ENCODE peak calls at places on chromosomes 1 and 21, in four cellular contexts. One of them, this sample, is unnamed.

GRCh38 chr1:86169625-86170024 is 13.1 kb upstream of the COL24A1 start:
- DNase-seq in HL-60: no peak
- DNase-seq in GM12878: no peak
- DNase-seq in K562: no peak
- DNase-seq in this sample: no peak

GRCh38 chr1:237201155-237201554 is 159.2 kb downstream of the RYR2 start:
- DNase-seq in K562: no peak
- DNase-seq in GM12878: no peak
- DNase-seq in HL-60: no peak
- DNase-seq in this sample: no peak

GRCh38 chr1:179550753-179551682 is 24.7 kb downstream of the NPHS2 start:
- DNase-seq in HL-60: peak
- DNase-seq in K562: peak
- DNase-seq in GM12878: peak
- DNase-seq in this sample: no peak

GRCh38 chr1:94982403-94982802 is 55.5 kb upstream of the CNN3 start:
- DNase-seq in HL-60: no peak
- DNase-seq in K562: no peak
- DNase-seq in GM12878: no peak
- DNase-seq in this sample: no peak

GRCh38 chr1:212157252-212157651 is 121.7 kb downstream of the DTL start:
- DNase-seq in HL-60: no peak
- DNase-seq in GM12878: no peak
- DNase-seq in K562: no peak
- DNase-seq in this sample: no peak

GRCh38 chr1:207239874-207240273 is 81.6 kb upstream of the CD55 start:
- DNase-seq in K562: no peak
- DNase-seq in GM12878: no peak
- DNase-seq in HL-60: no peak
- DNase-seq in this sample: no peak

GRCh38 chr1:3742439-3743298 is 9.6 kb upstream of the CCDC27 start:
- DNase-seq in K562: no peak
- DNase-seq in GM12878: no peak
- DNase-seq in HL-60: no peak
- DNase-seq in this sample: no peak

GRCh38 chr1:176055398-176055797 is 151.7 kb downstream of the COP1 start:
- DNase-seq in HL-60: no peak
- DNase-seq in GM12878: no peak
- DNase-seq in K562: no peak
- DNase-seq in this sample: no peak

GRCh38 chr21:29821230-29821629 is 118.6 kb downstream of the GRIK1 start:
- DNase-seq in GM12878: no peak
- DNase-seq in HL-60: no peak
- DNase-seq in K562: no peak
- DNase-seq in this sample: no peak

GRCh38 chr1:39438002-39438401 is 53.4 kb upstream of the BMP8A start:
- DNase-seq in GM12878: no peak
- DNase-seq in K562: no peak
- DNase-seq in HL-60: no peak
- DNase-seq in this sample: no peak

GRCh38 chr1:111552587-111552986 is 49.2 kb upstream of the ADORA3 start:
- DNase-seq in HL-60: no peak
- DNase-seq in K562: no peak
- DNase-seq in GM12878: no peak
- DNase-seq in this sample: no peak

GRCh38 chr1:159318784-159319551 is 16.8 kb downstream of the FCER1A start:
- DNase-seq in GM12878: no peak
- DNase-seq in K562: no peak
- DNase-seq in HL-60: no peak
- DNase-seq in this sample: no peak

GRCh38 chr1:23692308-23692871 is 784 bp downstream of the RPL11 start:
- DNase-seq in K562: peak
- DNase-seq in HL-60: no peak
- DNase-seq in GM12878: no peak
- DNase-seq in this sample: no peak

GRCh38 chr1:32716312-32717126 is 13.9 kb upstream of the SYNC start:
- DNase-seq in GM12878: no peak
- DNase-seq in K562: peak
- DNase-seq in HL-60: peak
- DNase-seq in this sample: peak

GRCh38 chr1:66315675-66316074 is 218.3 kb upstream of the SGIP1 start:
- DNase-seq in HL-60: no peak
- DNase-seq in K562: no peak
- DNase-seq in GM12878: no peak
- DNase-seq in this sample: no peak

GRCh38 chr1:55070765-55071164 is 31.4 kb downstream of the PCSK9 start:
- DNase-seq in HL-60: no peak
- DNase-seq in GM12878: no peak
- DNase-seq in K562: no peak
- DNase-seq in this sample: no peak

GRCh38 chr1:215669806-215670485 is 102.8 kb downstream of the KCTD3 start:
- DNase-seq in GM12878: no peak
- DNase-seq in K562: no peak
- DNase-seq in HL-60: no peak
- DNase-seq in this sample: no peak

GRCh38 chr1:221203224-221204054 is 324.2 kb downstream of the HLX start:
- DNase-seq in GM12878: peak
- DNase-seq in HL-60: peak
- DNase-seq in K562: peak
- DNase-seq in this sample: peak

GRCh38 chr1:89884718-89885596 is 64.1 kb downstream of the LRRC8D start:
- DNase-seq in K562: no peak
- DNase-seq in GM12878: no peak
- DNase-seq in HL-60: no peak
- DNase-seq in this sample: no peak

GRCh38 chr1:109356959-109357358 is 40.8 kb downstream of the SORT1 start:
- DNase-seq in HL-60: no peak
- DNase-seq in GM12878: no peak
- DNase-seq in K562: no peak
- DNase-seq in this sample: no peak

GRCh38 chr21:42012763-42013329 is 2.7 kb upstream of the ZBTB21 start:
- DNase-seq in GM12878: no peak
- DNase-seq in HL-60: no peak
- DNase-seq in K562: no peak
- DNase-seq in this sample: no peak

GRCh38 chr1:9455487-9456237 is 83.6 kb upstream of the SLC25A33 start:
- DNase-seq in K562: peak
- DNase-seq in HL-60: no peak
- DNase-seq in GM12878: no peak
- DNase-seq in this sample: peak

GRCh38 chr1:244968431-244968830 is 104.1 kb upstream of the HNRNPU start:
- DNase-seq in K562: peak
- DNase-seq in GM12878: no peak
- DNase-seq in HL-60: no peak
- DNase-seq in this sample: no peak

GRCh38 chr1:177278626-177279390 is 108.0 kb downstream of the BRINP2 start:
- DNase-seq in GM12878: no peak
- DNase-seq in HL-60: no peak
- DNase-seq in K562: peak
- DNase-seq in this sample: no peak

GRCh38 chr1:47317841-47318240 is 3.9 kb upstream of the STIL start:
- DNase-seq in K562: no peak
- DNase-seq in HL-60: no peak
- DNase-seq in GM12878: no peak
- DNase-seq in this sample: no peak

GRCh38 chr1:47393141-47393540 is 22.9 kb upstream of the FOXE3 start:
- DNase-seq in K562: no peak
- DNase-seq in HL-60: no peak
- DNase-seq in GM12878: no peak
- DNase-seq in this sample: no peak

GRCh38 chr1:51421961-51422360 is 91.6 kb upstream of the TTC39A start:
- DNase-seq in GM12878: no peak
- DNase-seq in K562: peak
- DNase-seq in HL-60: peak
- DNase-seq in this sample: no peak

GRCh38 chr21:17083084-17083483 is 429.8 kb upstream of the CXADR start:
- DNase-seq in K562: no peak
- DNase-seq in HL-60: no peak
- DNase-seq in GM12878: no peak
- DNase-seq in this sample: no peak

GRCh38 chr1:12456979-12457378 is 161.0 kb downstream of the DHRS3 start:
- DNase-seq in K562: no peak
- DNase-seq in HL-60: no peak
- DNase-seq in GM12878: no peak
- DNase-seq in this sample: no peak

GRCh38 chr1:109918077-109918606 is 7.5 kb downstream of the CSF1 start:
- DNase-seq in GM12878: no peak
- DNase-seq in K562: peak
- DNase-seq in HL-60: no peak
- DNase-seq in this sample: no peak

GRCh38 chr1:236301080-236301957 is 19.6 kb upstream of the ERO1B start:
- DNase-seq in HL-60: no peak
- DNase-seq in K562: no peak
- DNase-seq in GM12878: no peak
- DNase-seq in this sample: no peak

GRCh38 chr1:9920606-9921005 is 10.5 kb upstream of the CTNNBIP1 start:
- DNase-seq in K562: no peak
- DNase-seq in HL-60: no peak
- DNase-seq in GM12878: no peak
- DNase-seq in this sample: no peak

GRCh38 chr1:178910023-178910422 is 39.1 kb upstream of the ANGPTL1 start:
- DNase-seq in K562: no peak
- DNase-seq in HL-60: no peak
- DNase-seq in GM12878: no peak
- DNase-seq in this sample: no peak

GRCh38 chr1:154951901-154952657 is 3.8 kb downstream of the PBXIP1 start:
- DNase-seq in HL-60: no peak
- DNase-seq in GM12878: no peak
- DNase-seq in K562: no peak
- DNase-seq in this sample: no peak

GRCh38 chr1:23618586-23619083 is 59.3 kb upstream of the ID3 start:
- DNase-seq in K562: no peak
- DNase-seq in GM12878: no peak
- DNase-seq in HL-60: no peak
- DNase-seq in this sample: no peak

GRCh38 chr1:157994704-157995540 is 1.5 kb downstream of the KIRREL1 start:
- DNase-seq in HL-60: no peak
- DNase-seq in K562: no peak
- DNase-seq in GM12878: no peak
- DNase-seq in this sample: no peak

GRCh38 chr1:3001471-3002348 is 19.6 kb upstream of the ACTRT2 start:
- DNase-seq in GM12878: no peak
- DNase-seq in K562: no peak
- DNase-seq in HL-60: no peak
- DNase-seq in this sample: no peak

GRCh38 chr1:34590211-34590623 is 164.6 kb upstream of the GJB5 start:
- DNase-seq in HL-60: no peak
- DNase-seq in K562: peak
- DNase-seq in GM12878: peak
- DNase-seq in this sample: no peak

GRCh38 chr1:160550572-160551034 is 27.5 kb upstream of the SLAMF6 start:
- DNase-seq in GM12878: no peak
- DNase-seq in K562: peak
- DNase-seq in HL-60: no peak
- DNase-seq in this sample: no peak

DNA sequence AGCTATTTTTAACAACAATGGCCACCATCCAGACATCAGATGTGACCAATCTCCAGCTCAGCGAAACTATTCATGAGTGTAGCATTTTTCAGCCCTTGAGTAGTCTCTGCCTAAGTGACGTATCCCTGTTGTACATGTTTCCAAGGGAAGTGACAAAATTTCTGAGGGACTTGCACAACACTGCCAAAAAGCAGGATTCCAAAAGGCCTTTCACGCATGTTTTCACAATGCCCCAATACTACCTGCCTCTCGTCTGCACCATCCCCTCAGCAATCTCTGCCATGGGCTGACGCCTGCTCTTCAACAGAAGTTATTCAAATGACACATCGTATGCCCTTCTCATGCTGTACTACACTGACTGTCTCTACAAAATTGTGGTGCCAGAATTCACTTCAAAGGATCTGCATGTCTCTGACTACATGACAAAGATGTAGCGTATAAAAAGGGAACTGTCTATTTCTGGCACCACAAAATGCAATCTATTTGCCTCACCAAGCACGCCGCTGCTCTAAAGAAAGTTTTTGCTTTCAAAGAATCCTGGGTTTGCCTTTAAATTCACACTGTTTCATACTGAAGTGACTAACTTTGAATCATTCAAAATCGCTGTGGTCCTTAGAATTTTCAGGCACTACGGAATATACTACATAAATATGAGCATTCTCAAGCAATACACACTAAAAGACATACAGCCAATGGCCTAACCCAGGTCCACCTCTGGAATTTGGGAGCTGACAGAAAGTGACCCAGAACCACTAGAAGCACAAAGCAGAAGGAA is 32.9 kb downstream of the JAK1 start:
- DNase-seq in HL-60: peak
- DNase-seq in GM12878: no peak
- DNase-seq in K562: no peak
- DNase-seq in this sample: no peak
- TF ChIP-seq POLR2AphosphoS5 in HL-60: no peak
- TF ChIP-seq POLR2AphosphoS5 in GM12878: no peak
- TF ChIP-seq POLR2AphosphoS5 in K562: no peak
- TF ChIP-seq POLR2AphosphoS5 in this sample: no peak

GRCh38 chr1:225418059-225418458 is 9.8 kb downstream of the LBR start:
- DNase-seq in GM12878: no peak
- DNase-seq in K562: no peak
- DNase-seq in HL-60: no peak
- DNase-seq in this sample: no peak
- TF ChIP-seq SPI1 in GM12878: no peak
- TF ChIP-seq SPI1 in K562: no peak
- TF ChIP-seq SPI1 in HL-60: no peak
- TF ChIP-seq SPI1 in this sample: no peak

DNA sequence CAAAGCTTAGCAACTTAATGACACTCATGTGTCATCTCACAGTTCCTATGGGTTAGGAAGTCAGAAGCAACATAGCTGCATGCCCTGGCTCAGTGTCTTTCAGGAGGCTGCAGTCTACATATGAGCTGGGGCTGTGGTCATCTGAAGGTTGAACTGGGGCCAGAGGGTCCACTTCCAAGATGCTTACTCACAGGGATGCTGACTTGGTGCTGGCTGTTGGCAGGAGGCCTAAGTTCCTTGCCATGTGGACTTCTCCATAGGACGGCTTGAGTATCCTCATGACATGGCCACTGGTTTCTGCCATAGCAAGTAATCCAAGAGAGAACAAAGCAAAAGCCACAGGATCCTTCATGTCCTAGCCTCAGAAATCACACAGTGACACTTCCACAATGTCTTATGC is 12.1 kb upstream of the FAM43B start:
- DNase-seq in K562: no peak
- DNase-seq in HL-60: no peak
- DNase-seq in GM12878: no peak
- DNase-seq in this sample: no peak
- TF ChIP-seq POLR2AphosphoS5 in K562: no peak
- TF ChIP-seq POLR2AphosphoS5 in HL-60: no peak
- TF ChIP-seq POLR2AphosphoS5 in GM12878: no peak
- TF ChIP-seq POLR2AphosphoS5 in this sample: no peak

DNA sequence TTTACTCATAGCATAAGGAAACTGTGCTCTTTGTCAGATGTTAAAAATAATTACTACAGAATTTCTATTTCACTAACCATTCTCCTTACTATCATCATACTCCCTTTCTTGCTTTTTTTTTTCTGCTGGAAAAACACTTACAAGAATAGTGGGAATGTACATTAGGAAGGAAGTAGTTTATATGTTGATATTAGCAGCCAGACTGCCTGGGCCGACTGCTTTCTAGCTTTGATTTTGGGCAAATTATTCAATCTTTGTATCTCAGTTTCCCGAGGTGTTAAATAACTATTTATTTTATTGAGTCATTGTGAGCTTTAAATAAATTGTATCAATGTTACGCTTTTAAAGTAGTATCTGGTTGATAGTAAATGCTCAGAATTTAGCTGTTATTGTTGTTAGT is 122.4 kb downstream of the USP25 start:
- DNase-seq in GM12878: no peak
- DNase-seq in K562: no peak
- DNase-seq in HL-60: no peak
- DNase-seq in this sample: no peak
- TF ChIP-seq SPI1 in GM12878: no peak
- TF ChIP-seq SPI1 in K562: no peak
- TF ChIP-seq SPI1 in HL-60: no peak
- TF ChIP-seq SPI1 in this sample: no peak